ENCODE peak calls at places on chromosomes 13 and 19, in seven cellular contexts. Q is HepG2, Z is H1, H is K562, F is HCT116, A is Panc1, W is GM12878. I is an unnamed sample.

GRCh38 chr19:54178581-54179261 is 5.8 kb upstream of the TMC4 start:
- DNase-seq in F (no peak), Q (no peak), W (no peak), A (no peak), H (peak; percentile 55), Z (peak; percentile 87), I (peak; percentile 72)

GRCh38 chr13:30194906-30195305 is 112.4 kb downstream of the KATNAL1 start:
- DNase-seq in Q (no peak), A (no peak), H (no peak), F (no peak), Z (no peak), W (no peak), I (no peak)

GRCh38 chr19:7739211-7739752 is 7.4 kb upstream of the CLEC4G start:
- DNase-seq in A (no peak), W (no peak), F (no peak), H (no peak), Z (no peak), Q (no peak), I (no peak)

GRCh38 chr19:54190942-54191670 is at the start of gene TSEN34:
- DNase-seq in H (peak; percentile 89), F (peak; percentile 59), Z (peak; percentile 94), A (no peak), Q (peak; percentile 71), W (no peak), I (peak; percentile 90)

GRCh38 chr19:39917561-39918182 is 16.8 kb downstream of the FCGBP start:
- DNase-seq in Q (no peak), H (no peak), W (no peak), F (no peak), A (no peak), Z (no peak), I (no peak)

GRCh38 chr19:1907563-1908363 is 2.6 kb downstream of the ADAT3 start:
- DNase-seq in Q (peak; percentile 55), Z (no peak), A (no peak), F (no peak), H (peak; percentile 56), W (no peak), I (no peak)

GRCh38 chr19:38319421-38320258 is at the start of gene KCNK6:
- DNase-seq in W (no peak), Q (no peak), A (no peak), Z (peak; percentile 87), F (no peak), H (no peak), I (peak; percentile 72)

GRCh38 chr13:114313061-114313860 is 1.0 kb upstream of the CHAMP1 start:
- DNase-seq in W (peak; percentile 63), F (no peak), Z (no peak), H (peak; percentile 47), A (no peak), Q (no peak), I (no peak)

GRCh38 chr13:74907788-74908187 is 574.2 kb downstream of the TBC1D4 start:
- DNase-seq in W (no peak), Q (no peak), H (no peak), Z (no peak), F (no peak), A (no peak), I (no peak)

GRCh38 chr13:37109080-37109678 is 3.7 kb upstream of the CSNK1A1L start:
- DNase-seq in A (no peak), F (no peak), W (no peak), Q (peak; percentile 3), H (peak; percentile 11), Z (no peak), I (peak; percentile 26)

GRCh38 chr13:28059214-28059613 is 41.2 kb downstream of the FLT3 start:
- DNase-seq in W (no peak), F (peak; percentile 43), Z (peak; percentile 73), Q (peak; percentile 48), H (peak; percentile 54), A (no peak), I (peak; percentile 7)

GRCh38 chr13:26837997-26838396 is 77.4 kb upstream of the GPR12 start:
- DNase-seq in W (no peak), A (no peak), Q (no peak), F (no peak), Z (no peak), H (no peak), I (no peak)

GRCh38 chr13:76829572-76830327 is 56.5 kb downstream of the KCTD12 start:
- DNase-seq in H (no peak), Z (no peak), F (no peak), Q (no peak), A (no peak), W (no peak), I (no peak)

GRCh38 chr13:75151081-75151643 is 330.8 kb downstream of the TBC1D4 start:
- DNase-seq in A (no peak), H (no peak), Z (no peak), W (no peak), Q (no peak), F (no peak), I (no peak)

GRCh38 chr19:46665072-46665471 is 4.1 kb upstream of the DACT3 start:
- DNase-seq in A (no peak), H (no peak), F (no peak), Z (no peak), Q (no peak), W (no peak), I (no peak)

GRCh38 chr13:83881917-83882625 is at the start of gene SLITRK1:
- DNase-seq in Z (peak; percentile 93), Q (no peak), F (no peak), A (no peak), W (peak; percentile 9), H (peak; percentile 17), I (peak; percentile 16)

GRCh38 chr13:104422668-104423067 is 1356.5 kb upstream of the SLC10A2 start:
- DNase-seq in W (no peak), A (no peak), F (no peak), Q (no peak), H (no peak), Z (no peak), I (no peak)

GRCh38 chr13:74710006-74710405 is 575.8 kb upstream of the KLF12 start:
- DNase-seq in H (no peak), A (no peak), F (no peak), Z (no peak), Q (no peak), W (no peak), I (no peak)

GRCh38 chr13:34310539-34310938 is 492.6 kb downstream of the RFC3 start:
- DNase-seq in A (no peak), Z (no peak), Q (no peak), F (no peak), W (no peak), H (no peak), I (peak; percentile 1)

GRCh38 chr13:111344471-111345191 is 24.2 kb downstream of the TEX29 start:
- DNase-seq in Q (peak; percentile 20), W (no peak), Z (peak; percentile 70), H (peak; percentile 27), A (no peak), F (no peak), I (no peak)

GRCh38 chr13:45584816-45585215 is 30.7 kb downstream of the ERICH6B start:
- DNase-seq in F (peak; percentile 16), Q (peak; percentile 20), Z (no peak), H (peak; percentile 15), W (no peak), A (no peak), I (no peak)

GRCh38 chr13:45582533-45583076 is 32.9 kb downstream of the ERICH6B start:
- DNase-seq in F (no peak), A (no peak), Z (no peak), W (no peak), H (no peak), Q (no peak), I (no peak)

GRCh38 chr13:45592758-45593157 is 22.8 kb downstream of the ERICH6B start:
- DNase-seq in A (no peak), Z (no peak), H (no peak), F (no peak), W (no peak), Q (no peak), I (no peak)

DNA sequence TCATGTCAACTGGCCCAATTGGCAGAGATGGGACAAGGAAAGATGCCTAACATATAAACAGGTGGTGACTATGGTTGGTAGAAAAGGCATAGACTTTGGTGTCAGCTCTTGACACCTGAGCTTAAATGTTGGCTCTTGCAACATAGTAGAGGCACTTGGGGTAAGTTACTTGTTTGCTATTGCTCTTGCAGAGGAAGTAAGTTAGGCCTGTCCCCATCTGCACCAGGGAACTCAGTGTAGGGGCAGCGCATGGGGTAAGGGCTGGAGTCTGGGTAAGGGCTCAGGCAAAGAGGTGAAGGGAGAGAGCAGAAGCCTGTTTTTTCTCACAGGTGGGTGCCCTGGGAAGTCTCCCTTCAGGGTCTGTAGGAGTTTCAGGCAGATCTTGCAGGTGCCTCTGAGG is 27.6 kb downstream of the ERICH6B start:
- DNase-seq in F (no peak), A (no peak), Q (no peak), Z (no peak), H (no peak), W (no peak), I (no peak)
- H3K27me3 ChIP-seq in F (no peaks in the 10 kb centered on the region), A (no peaks in the 10 kb centered on the region), Q (no peaks in the 10 kb centered on the region), Z (no peaks in the 10 kb centered on the region), H (peaks cover 25% of the 10 kb centered on the region), W (no peaks in the 10 kb centered on the region), I (no peaks in the 10 kb centered on the region)

GRCh38 chr19:5627395-5627904 is 4.6 kb downstream of the SAFB start:
- DNase-seq in A (no peak), W (peak; percentile 48), F (no peak), H (peak; percentile 90), Q (no peak), Z (no peak), I (no peak)
- TF ChIP-seq SIN3A in A (no peak), W (no peak), F (no peak), H (no peak), Q (no peak), Z (no peak), I (no peak)

GRCh38 chr19:48480151-48480475 is 10.9 kb downstream of the CYTH2 start:
- DNase-seq in W (no peak), Z (no peak), H (no peak), A (no peak), Q (no peak), F (no peak), I (no peak)
- H3K27me3 ChIP-seq in W (no peaks in the 10 kb centered on the region), Z (no peaks in the 10 kb centered on the region), H (no peaks in the 10 kb centered on the region), A (no peaks in the 10 kb centered on the region), Q (no peaks in the 10 kb centered on the region), F (no peaks in the 10 kb centered on the region), I (no peaks in the 10 kb centered on the region)

GRCh38 chr19:3188627-3189596 is 3.2 kb downstream of the NCLN start:
- DNase-seq in H (no peak), A (no peak), Z (no peak), W (no peak), Q (no peak), F (no peak), I (no peak)
- TF ChIP-seq SIN3A in H (no peak), A (no peak), Z (no peak), W (no peak), Q (no peak), F (no peak), I (no peak)

GRCh38 chr19:588758-589692 is 656 bp upstream of the HCN2 start:
- DNase-seq in Z (no peak), F (no peak), Q (no peak), A (no peak), W (no peak), H (peak; percentile 52), I (peak; percentile 59)

GRCh38 chr19:590396-590745 is 690 bp downstream of the HCN2 start:
- DNase-seq in Z (no peak), W (no peak), F (no peak), H (peak; percentile 69), A (no peak), Q (no peak), I (peak; percentile 68)

GRCh38 chr19:589693-590395 is at the start of gene HCN2:
- DNase-seq in F (no peak), W (no peak), H (peak; percentile 21), Q (no peak), A (no peak), Z (no peak), I (peak; percentile 89)

GRCh38 chr19:590750-591098 is 1.0 kb downstream of the HCN2 start:
- DNase-seq in Q (no peak), H (no peak), A (no peak), W (no peak), F (no peak), Z (no peak), I (no peak)

GRCh38 chr19:588093-588742 is 1.5 kb upstream of the HCN2 start:
- DNase-seq in F (peak; percentile 69), W (no peak), Q (peak; percentile 57), Z (peak; percentile 90), H (peak; percentile 76), A (no peak), I (peak; percentile 92)
- H3K27me3 ChIP-seq in F (no peaks in the 10 kb centered on the region), W (peaks cover 9% of the 10 kb centered on the region), Q (peaks cover 10% of the 10 kb centered on the region), Z (peaks cover 23% of the 10 kb centered on the region), H (peaks cover 13% of the 10 kb centered on the region), A (no peaks in the 10 kb centered on the region), I (no peaks in the 10 kb centered on the region)